ENCODE peak calls at places on chromosomes 7 and 10, in six cellular contexts. O, C, N, H, G and V are unnamed samples.

GRCh38 chr7:42351313-42351935 is 114.4 kb upstream of the GLI3 start:
- DNase-seq in O (no peak), C (no peak), N (no peak), H (no peak), G (peak), V (no peak)

GRCh38 chr7:157517782-157518513 is 181.1 kb downstream of the DNAJB6 start:
- DNase-seq in O (no peak), C (no peak), N (peak), H (no peak), G (no peak), V (no peak)

GRCh38 chr10:107727762-107728317 is 563.3 kb upstream of the SORCS1 start:
- DNase-seq in O (no peak), C (peak), N (no peak), H (no peak), G (no peak), V (no peak)

GRCh38 chr10:99966306-99966705 is 43.4 kb downstream of the DNMBP start:
- DNase-seq in O (no peak), C (peak), N (no peak), H (no peak), G (peak), V (no peak)

GRCh38 chr7:78489423-78489822 is 690.9 kb downstream of the PHTF2 start:
- DNase-seq in O (no peak), C (no peak), N (no peak), H (no peak), G (no peak), V (no peak)

GRCh38 chr7:127909424-127910152 is 121.6 kb downstream of the LRRC4 start:
- DNase-seq in O (no peak), C (no peak), N (no peak), H (no peak), G (no peak), V (no peak)

GRCh38 chr7:4178887-4179286 is 503.2 kb upstream of the FOXK1 start:
- DNase-seq in O (no peak), C (no peak), N (no peak), H (no peak), G (no peak), V (no peak)

GRCh38 chr7:90858546-90858945 is 262.4 kb downstream of the CDK14 start:
- DNase-seq in O (no peak), C (no peak), N (no peak), H (no peak), G (no peak), V (no peak)

GRCh38 chr7:27113991-27114866 is 11.7 kb upstream of the HOXA2 start:
- DNase-seq in O (no peak), C (peak), N (no peak), H (peak), G (no peak), V (peak)

GRCh38 chr10:32793033-32793432 is 165.0 kb downstream of the ITGB1 start:
- DNase-seq in O (no peak), C (peak), N (no peak), H (no peak), G (no peak), V (no peak)

GRCh38 chr7:139094596-139094995 is 14.9 kb downstream of the ZC3HAV1 start:
- DNase-seq in O (no peak), C (no peak), N (no peak), H (no peak), G (no peak), V (no peak)

GRCh38 chr10:128043259-128044045 is 82.8 kb downstream of the MKI67 start:
- DNase-seq in O (peak), C (no peak), N (no peak), H (no peak), G (no peak), V (no peak)

GRCh38 chr10:125820705-125821104 is 2.4 kb downstream of the UROS start:
- DNase-seq in O (no peak), C (no peak), N (no peak), H (no peak), G (no peak), V (no peak)

GRCh38 chr7:30476401-30477145 is 2.0 kb downstream of the NOD1 start:
- DNase-seq in O (no peak), C (no peak), N (no peak), H (no peak), G (no peak), V (no peak)

GRCh38 chr7:139571651-139572050 is 48.2 kb downstream of the CLEC2L start:
- DNase-seq in O (no peak), C (no peak), N (no peak), H (no peak), G (no peak), V (no peak)

GRCh38 chr10:73922007-73922863 is 11.3 kb downstream of the PLAU start:
- DNase-seq in O (no peak), C (no peak), N (no peak), H (no peak), G (no peak), V (no peak)

DNA sequence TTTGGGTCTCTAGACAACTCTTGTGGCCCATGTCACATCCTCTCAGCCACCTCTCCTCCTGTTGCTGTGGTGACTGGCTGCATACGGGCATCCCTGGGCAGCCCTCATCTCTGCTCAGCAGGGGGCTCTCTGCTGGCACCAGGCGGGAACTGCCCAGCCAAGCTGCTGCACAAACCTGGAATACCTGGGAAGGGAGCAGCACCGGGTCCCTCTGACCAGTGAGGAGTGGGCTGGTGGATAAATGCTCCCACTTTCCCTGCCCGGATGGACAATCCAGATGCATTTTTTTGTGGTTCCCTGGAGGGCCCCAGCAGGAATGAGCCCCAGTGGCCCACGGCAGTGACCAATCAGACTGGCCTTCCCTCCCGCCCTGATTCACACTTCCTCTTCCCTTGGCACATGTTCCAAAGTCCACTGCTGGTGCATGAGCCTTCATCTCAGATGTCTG is 21.9 kb downstream of the GRID1 start:
- DNase-seq in O (peak), C (no peak), N (no peak), H (peak), G (no peak), V (no peak)
- TF ChIP-seq CTCF in O (no peak), C (no peak), N (no peak), H (no peak), G (no peak), V (no peak)

GRCh38 chr7:115679976-115680375 is 350.6 kb downstream of the TFEC start:
- DNase-seq in O (peak), C (peak), N (no peak), H (no peak), G (no peak), V (peak)
- TF ChIP-seq CTCF in O (no peak), C (peak), N (peak), H (no peak), G (peak), V (peak)

GRCh38 chr10:24723788-24724380 is at the start of gene ARHGAP21:
- DNase-seq in O (peak), C (peak), N (peak), H (peak), G (no peak), V (no peak)
- TF ChIP-seq CTCF in O (no peak), C (no peak), N (no peak), H (no peak), G (peak), V (no peak)

DNA sequence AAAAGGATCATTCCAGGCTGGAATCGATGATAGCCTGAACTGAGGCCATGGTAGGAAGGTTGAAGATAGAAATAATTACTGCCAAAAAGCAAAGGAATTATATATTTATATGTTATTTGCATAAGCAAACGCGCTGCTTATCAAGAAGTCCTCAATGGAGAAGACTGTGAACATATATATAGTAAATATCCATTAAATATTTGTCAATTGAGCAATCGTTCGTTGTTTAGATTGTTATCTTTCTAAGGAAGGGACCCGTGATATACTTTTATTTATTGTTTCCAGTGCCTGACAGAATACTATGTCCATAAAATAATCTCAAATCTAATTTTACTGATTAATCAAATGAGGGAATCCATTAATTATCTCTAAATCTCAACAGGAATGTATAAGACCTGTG is 11.8 kb upstream of the HERC4 start:
- DNase-seq in O (no peak), C (no peak), N (no peak), H (no peak), G (no peak), V (no peak)
- TF ChIP-seq CTCF in O (no peak), C (no peak), N (no peak), H (no peak), G (no peak), V (no peak)

GRCh38 chr10:92290837-92291609 is at the start of the genes CPEB3 and MARCHF5:
- DNase-seq in O (peak), C (peak), N (peak), H (peak), G (peak), V (peak)

GRCh38 chr10:92291610-92291859 is 568 bp downstream of the MARCHF5 start:
- DNase-seq in O (no peak), C (no peak), N (no peak), H (no peak), G (no peak), V (no peak)

GRCh38 chr10:92290076-92290836 is 622 bp downstream of the CPEB3 start:
- DNase-seq in O (no peak), C (peak), N (no peak), H (peak), G (no peak), V (no peak)

DNA sequence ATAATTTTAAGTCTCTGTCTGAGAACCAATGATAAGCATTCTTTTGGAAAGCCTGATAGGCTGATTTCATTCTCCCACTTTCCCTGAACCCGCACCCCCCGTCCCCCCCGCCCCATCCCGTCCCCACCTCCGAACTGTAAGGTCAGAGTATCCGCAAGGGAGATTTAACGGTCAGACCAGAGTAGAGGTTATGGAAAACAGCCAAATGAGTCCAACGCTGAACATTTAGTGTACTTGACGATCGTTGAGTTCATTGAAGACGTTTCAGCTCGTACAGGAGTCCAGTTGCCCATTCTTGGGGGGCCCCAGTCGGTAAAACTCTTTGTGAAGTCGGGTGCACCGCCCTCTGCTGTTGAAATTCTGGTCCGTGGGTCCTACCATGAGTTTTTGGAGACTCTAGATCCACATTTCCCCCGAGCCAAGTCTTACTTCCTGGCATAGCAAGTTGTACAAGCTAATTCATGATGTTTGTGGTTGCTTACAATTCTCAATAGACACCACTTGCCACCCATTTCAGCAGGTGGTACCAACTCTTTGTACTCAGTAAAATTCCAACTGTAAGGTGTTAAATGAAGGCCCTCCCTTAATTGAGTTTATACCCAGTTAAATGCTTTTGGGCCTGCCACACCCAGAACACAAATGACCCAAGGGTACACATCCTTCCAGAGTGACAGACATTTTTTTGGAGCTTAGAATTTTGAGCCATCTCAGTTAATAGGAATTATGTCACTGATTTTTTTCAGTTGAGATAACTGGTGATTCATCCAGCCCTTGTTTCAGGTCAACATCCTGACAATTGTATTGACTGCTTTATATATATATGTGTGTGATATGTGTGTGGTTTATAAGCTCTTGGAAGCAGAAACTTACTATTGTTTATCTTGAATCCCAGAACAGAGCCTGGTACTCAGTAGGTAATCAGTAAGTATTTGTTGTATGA is 1.2 kb downstream of the MARCHF5 start:
- DNase-seq in O (peak), C (peak), N (peak), H (peak), G (peak), V (peak)
- TF ChIP-seq CTCF in O (peak), C (peak), N (peak), H (peak), G (peak), V (peak)

GRCh38 chr10:113867904-113868303 is 13.4 kb downstream of the NHLRC2 start:
- DNase-seq in O (no peak), C (no peak), N (no peak), H (no peak), G (no peak), V (no peak)

GRCh38 chr10:113876461-113876860 is 22.0 kb downstream of the NHLRC2 start:
- DNase-seq in O (no peak), C (no peak), N (no peak), H (no peak), G (no peak), V (no peak)

GRCh38 chr10:113875212-113875611 is 20.8 kb downstream of the NHLRC2 start:
- DNase-seq in O (no peak), C (no peak), N (no peak), H (no peak), G (no peak), V (no peak)

GRCh38 chr10:113869789-113870188 is 15.3 kb downstream of the NHLRC2 start:
- DNase-seq in O (no peak), C (no peak), N (no peak), H (no peak), G (no peak), V (no peak)

GRCh38 chr10:113872139-113873030 is 17.9 kb downstream of the NHLRC2 start:
- DNase-seq in O (no peak), C (no peak), N (no peak), H (no peak), G (no peak), V (no peak)
- TF ChIP-seq CTCF in O (no peak), C (no peak), N (no peak), H (no peak), G (no peak), V (no peak)

DNA sequence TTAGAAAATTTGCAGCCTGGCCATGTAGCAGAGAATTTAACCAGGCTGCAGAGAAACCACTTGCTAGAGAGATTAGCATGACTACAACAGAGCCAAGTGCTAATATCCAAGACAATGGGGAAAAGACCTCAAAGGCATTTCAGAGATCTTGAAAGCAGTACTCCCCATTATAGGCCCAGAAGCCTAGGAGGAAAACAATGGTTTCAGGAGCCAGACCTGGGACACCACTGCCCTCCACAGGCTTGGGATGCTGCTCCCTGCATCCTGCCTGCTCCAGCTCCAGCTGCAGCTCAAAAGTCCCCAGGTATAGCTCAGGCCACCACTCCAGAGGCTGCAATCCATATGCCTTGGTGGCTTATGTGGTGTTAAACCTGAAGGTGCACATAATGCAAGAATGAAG is 101.5 kb upstream of the TMEM72 start:
- DNase-seq in O (peak), C (no peak), N (no peak), H (no peak), G (no peak), V (no peak)
- TF ChIP-seq CTCF in O (no peak), C (peak), N (no peak), H (no peak), G (peak), V (no peak)

GRCh38 chr7:123580406-123581161 is 21.0 kb upstream of the ASB15 start:
- DNase-seq in O (no peak), C (peak), N (no peak), H (no peak), G (peak), V (peak)

GRCh38 chr7:123583821-123584220 is 17.8 kb upstream of the ASB15 start:
- DNase-seq in O (no peak), C (no peak), N (no peak), H (no peak), G (no peak), V (no peak)

DNA sequence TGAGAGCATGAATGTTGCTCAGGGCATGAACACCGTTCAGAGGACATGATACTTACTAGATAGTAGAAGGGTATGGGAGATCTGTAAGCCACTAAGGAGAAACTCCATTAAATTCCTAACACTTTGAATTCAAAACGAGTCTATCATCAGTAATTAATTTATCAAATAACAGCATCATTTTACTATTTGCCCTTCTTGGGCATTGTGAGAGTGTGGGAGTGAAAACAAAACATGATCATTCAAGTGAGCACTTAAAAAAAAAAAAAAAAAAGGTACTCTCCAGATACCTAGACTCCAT is 20.5 kb upstream of the ASB15 start:
- DNase-seq in O (no peak), C (no peak), N (no peak), H (no peak), G (no peak), V (no peak)
- TF ChIP-seq CTCF in O (no peak), C (no peak), N (no peak), H (no peak), G (no peak), V (no peak)